ENCODE peak calls at places on chromosomes 13 and 19, in nine cellular contexts. T is stomach, H is BE2C, C is Caco-2, Q is cardiac muscle cell, Z is endodermal cell, R is right atrium auricular region, S is coronary artery, X is IMR-90. V is an unnamed sample.

GRCh38 chr13:102227696-102228095 is 174.2 kb downstream of the FGF14 start:
- DNase-seq in Z (no peak), H (no peak), R (no peak), C (no peak), Q (no peak), X (no peak), S (no peak), T (no peak), V (no peak)

GRCh38 chr19:51274037-51274370 is 23.1 kb downstream of the SIGLECL1 start:
- DNase-seq in X (no peak), T (no peak), Q (no peak), C (no peak), R (no peak), S (no peak), Z (no peak), H (no peak), V (no peak)

GRCh38 chr19:29872224-29872731 is 60.5 kb downstream of the CCNE1 start:
- DNase-seq in Q (peak; percentile 33), S (no peak), X (no peak), R (no peak), T (no peak), H (no peak), Z (peak; percentile 83), C (no peak), V (no peak)

GRCh38 chr13:90416519-90416918 is 931.0 kb upstream of the MIR17HG start:
- DNase-seq in S (no peak), X (peak; percentile 43), C (no peak), R (no peak), H (no peak), Q (no peak), Z (peak; percentile 44), T (no peak), V (peak; percentile 15)

GRCh38 chr19:49554701-49555181 is 25.6 kb downstream of the NOSIP start:
- DNase-seq in X (no peak), H (no peak), Z (no peak), S (no peak), T (no peak), R (peak; percentile 63), C (no peak), Q (no peak), V (no peak)

GRCh38 chr13:89097994-89098393 is 1426.8 kb downstream of the SLITRK5 start:
- DNase-seq in T (no peak), R (no peak), Q (no peak), S (no peak), X (no peak), H (no peak), C (no peak), Z (no peak), V (no peak)

GRCh38 chr13:75479102-75479501 is 2.9 kb downstream of the TBC1D4 start:
- DNase-seq in T (no peak), Z (no peak), H (no peak), Q (no peak), C (no peak), R (no peak), X (no peak), S (no peak), V (peak; percentile 54)

GRCh38 chr19:14030997-14031718 is 404 bp upstream of the IL27RA start:
- DNase-seq in Z (no peak), H (no peak), X (no peak), R (no peak), Q (no peak), T (no peak), C (no peak), S (no peak), V (no peak)

GRCh38 chr13:44402902-44403719 is 29.5 kb downstream of the SERP2 start:
- DNase-seq in R (no peak), S (no peak), Z (peak; percentile 69), X (no peak), H (no peak), Q (no peak), C (peak; percentile 49), T (peak; percentile 82), V (peak; percentile 77)

GRCh38 chr13:95326695-95327094 is 25.4 kb upstream of the ABCC4 start:
- DNase-seq in H (no peak), C (no peak), S (no peak), T (no peak), Q (no peak), R (no peak), Z (no peak), X (no peak), V (no peak)

GRCh38 chr19:4284176-4284958 is 5.3 kb downstream of the SHD start:
- DNase-seq in Q (peak; percentile 69), R (no peak), H (peak; percentile 81), T (no peak), X (no peak), S (no peak), Z (peak; percentile 93), C (peak; percentile 88), V (no peak)

GRCh38 chr13:62631614-62632013 is 1216.0 kb upstream of the PCDH20 start:
- DNase-seq in C (no peak), Q (no peak), R (no peak), T (no peak), X (peak; percentile 25), S (no peak), H (no peak), Z (no peak), V (no peak)

GRCh38 chr13:33845572-33846305 is 27.8 kb downstream of the RFC3 start:
- DNase-seq in T (no peak), C (no peak), Q (no peak), H (no peak), S (no peak), R (no peak), Z (no peak), X (no peak), V (no peak)

GRCh38 chr13:99432637-99433542 is 68.4 kb upstream of the TM9SF2 start:
- DNase-seq in Q (peak; percentile 21), Z (peak; percentile 92), R (peak; percentile 87), T (peak; percentile 52), X (peak; percentile 73), H (no peak), C (no peak), S (no peak), V (no peak)

GRCh38 chr19:35592226-35592625 is 6.3 kb downstream of the PMIS2 start:
- DNase-seq in S (no peak), Q (peak; percentile 66), X (peak; percentile 37), C (peak; percentile 32), H (no peak), Z (peak; percentile 76), R (no peak), T (peak; percentile 36), V (peak; percentile 8)

GRCh38 chr13:36914648-36915047 is 5.4 kb downstream of the SMAD9 start:
- DNase-seq in C (no peak), R (no peak), Z (no peak), Q (peak; percentile 17), S (no peak), T (no peak), X (no peak), H (no peak), V (no peak)

GRCh38 chr19:16041571-16042386 is 34.5 kb upstream of the TPM4 start:
- DNase-seq in T (peak; percentile 87), R (peak; percentile 84), X (peak; percentile 52), Z (peak; percentile 97), Q (peak; percentile 82), H (peak; percentile 84), C (peak; percentile 89), S (peak; percentile 86), V (no peak)

GRCh38 chr13:110616103-110617101 is 1.1 kb downstream of the NAXD start:
- DNase-seq in Q (no peak), R (no peak), H (no peak), S (peak; percentile 78), X (peak; percentile 72), C (peak; percentile 54), Z (peak; percentile 69), T (peak; percentile 55), V (no peak)

GRCh38 chr19:4369109-4369887 is 25.9 kb downstream of the MPND start:
- DNase-seq in R (no peak), S (no peak), Z (peak; percentile 86), Q (no peak), C (no peak), H (no peak), X (no peak), T (peak; percentile 83), V (no peak)

GRCh38 chr13:114009590-114010400 is 35.9 kb upstream of the C13orf46 start:
- DNase-seq in T (no peak), C (no peak), H (no peak), Q (no peak), R (no peak), Z (no peak), X (no peak), S (no peak), V (no peak)

GRCh38 chr19:30682576-30683536 is 310.7 kb downstream of the ZNF536 start:
- DNase-seq in R (peak; percentile 75), H (peak; percentile 84), T (peak; percentile 74), Q (peak; percentile 81), Z (peak; percentile 91), X (peak; percentile 82), S (no peak), C (peak; percentile 75), V (peak; percentile 36)

GRCh38 chr19:45160870-45161714 is at the start of gene NKPD1:
- DNase-seq in T (peak; percentile 82), Q (no peak), Z (peak; percentile 78), R (no peak), H (peak; percentile 56), X (no peak), S (no peak), C (peak; percentile 91), V (no peak)

GRCh38 chr13:60986301-60986700 is 429.3 kb downstream of the PCDH20 start:
- DNase-seq in Z (no peak), Q (no peak), S (no peak), X (no peak), T (no peak), H (no peak), C (no peak), R (no peak), V (no peak)
- TF ChIP-seq CTCF in Z (no peak), Q (no peak), S (no peak), X (no peak), T (no peak), H (no peak), C (no peak), R (no peak), V (no peak)

GRCh38 chr19:31881988-31882387 is 463.4 kb upstream of the ZNF507 start:
- DNase-seq in R (no peak), X (no peak), Z (no peak), T (no peak), C (no peak), S (no peak), H (no peak), Q (no peak), V (no peak)
- H3K4me3 ChIP-seq in R (no peak overlapping the region), X (no peak overlapping the region), Z (no peak overlapping the region), T (no peak overlapping the region), C (no peak overlapping the region), S (no peak overlapping the region), H (no peak overlapping the region), Q (no peak overlapping the region), V (no peak overlapping the region)

DNA sequence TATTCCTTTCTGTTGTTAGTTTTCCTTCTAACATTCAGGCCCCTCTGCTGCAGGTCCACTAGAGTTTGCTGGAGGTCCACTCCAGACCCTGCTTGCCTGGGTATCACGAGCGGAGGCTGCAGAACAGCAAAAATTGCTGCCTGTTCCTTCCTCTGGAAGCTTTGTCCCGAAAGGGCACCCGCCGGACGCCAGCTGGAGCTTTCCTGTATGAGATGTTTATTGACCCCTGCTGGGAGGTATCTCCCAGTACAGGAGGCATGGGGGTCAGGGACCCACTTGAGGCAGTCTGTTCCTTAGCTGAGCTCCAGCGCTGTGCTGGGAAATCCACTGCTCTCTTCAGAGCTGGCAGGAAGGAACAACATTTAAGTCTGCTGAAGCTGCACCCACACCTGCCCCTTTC is 259.1 kb downstream of the SLC7A1 start:
- DNase-seq in H (no peak), R (no peak), Z (no peak), S (no peak), X (no peak), T (no peak), Q (no peak), C (no peak), V (no peak)
- TF ChIP-seq CTCF in H (no peak), R (no peak), Z (no peak), S (no peak), X (no peak), T (no peak), Q (no peak), C (no peak), V (no peak)

GRCh38 chr19:6286676-6287075 is 6.9 kb upstream of the MLLT1 start:
- DNase-seq in H (no peak), S (no peak), C (no peak), X (no peak), Q (no peak), T (no peak), R (no peak), Z (no peak), V (no peak)
- H3K4me3 ChIP-seq in H (no peak overlapping the region), S (no peak overlapping the region), C (no peak overlapping the region), X (no peak overlapping the region), Q (no peak overlapping the region), T (no peak overlapping the region), R (no peak overlapping the region), Z (no peak overlapping the region), V (no peak overlapping the region)

V was measured in LNCaP clone FGC.